ENCODE peak calls at places on chromosomes 16 and 17, in eight cellular contexts. Q is dorsolateral prefrontal cortex; I is heart right ventricle; H is endothelial cell of umbilical vein; M is cardiac muscle cell; W is CD8-positive, alpha-beta T cell; J is transverse colon; X is PC-3. U is an unnamed sample.

GRCh38 chr17:48630925-48631692 is 5.0 kb upstream of the HOXB9 start:
- DNase-seq in X (no peak), H (no peak), J (peak; percentile 81), W (no peak), M (no peak), I (no peak), Q (no peak), U (peak; percentile 76)

GRCh38 chr16:84207869-84208268 is 16.9 kb downstream of the ADAD2 start:
- DNase-seq in J (no peak), W (no peak), H (no peak), I (no peak), X (no peak), Q (no peak), M (no peak), U (no peak)

GRCh38 chr17:43784068-43784467 is 3.8 kb downstream of the CFAP97D1 start:
- DNase-seq in X (peak; percentile 78), W (no peak), Q (no peak), H (no peak), M (no peak), J (no peak), I (no peak), U (no peak)

GRCh38 chr16:81457326-81458133 is 12.9 kb downstream of the CMIP start:
- DNase-seq in X (no peak), Q (no peak), W (no peak), J (no peak), I (no peak), M (peak; percentile 70), H (peak; percentile 43), U (peak; percentile 99)

GRCh38 chr17:8698142-8699050 is 46.2 kb downstream of the CCDC42 start:
- DNase-seq in J (peak; percentile 15), M (peak; percentile 95), X (no peak), W (no peak), Q (peak; percentile 59), H (peak; percentile 63), I (peak; percentile 62), U (no peak)

GRCh38 chr16:9755076-9755475 is 427.2 kb downstream of the GRIN2A start:
- DNase-seq in I (no peak), X (no peak), Q (no peak), M (no peak), W (no peak), H (no peak), J (no peak), U (no peak)

GRCh38 chr17:9432121-9432866 is 143.3 kb downstream of the STX8 start:
- DNase-seq in M (no peak), J (no peak), Q (no peak), H (no peak), X (no peak), W (no peak), I (no peak), U (no peak)

GRCh38 chr16:9407206-9407758 is 315.8 kb downstream of the HAPSTR1 start:
- DNase-seq in H (no peak), Q (no peak), M (no peak), I (no peak), W (no peak), X (no peak), J (no peak), U (peak; percentile 74)

GRCh38 chr17:63082952-63083351 is 116.9 kb downstream of the TANC2 start:
- DNase-seq in Q (no peak), W (no peak), X (no peak), M (no peak), I (no peak), H (no peak), J (no peak), U (peak; percentile 58)

GRCh38 chr17:65079489-65079900 is 23.0 kb upstream of the GNA13 start:
- DNase-seq in H (no peak), I (no peak), X (no peak), J (no peak), Q (no peak), M (no peak), W (no peak), U (peak; percentile 45)

GRCh38 chr17:63250830-63251229 is 195.3 kb downstream of the CYB561 start:
- DNase-seq in I (no peak), Q (no peak), W (no peak), X (no peak), H (no peak), J (no peak), M (peak; percentile 65), U (no peak)

GRCh38 chr17:62616993-62617893 is 10.2 kb upstream of the MRC2 start:
- DNase-seq in H (no peak), J (no peak), M (no peak), X (no peak), I (no peak), Q (no peak), W (no peak), U (peak; percentile 37)

GRCh38 chr17:72116692-72117469 is 3.9 kb upstream of the SOX9 start:
- DNase-seq in J (peak; percentile 30), H (no peak), Q (no peak), M (peak; percentile 47), W (no peak), X (no peak), I (no peak), U (peak; percentile 77)

GRCh38 chr17:2637422-2637821 is 44.0 kb downstream of the PAFAH1B1 start:
- DNase-seq in X (no peak), W (no peak), Q (no peak), H (no peak), M (no peak), J (no peak), I (no peak), U (no peak)
- H3K27ac ChIP-seq in X (no peak overlapping the region), W (no peak overlapping the region), Q (no peak overlapping the region), H (no peak overlapping the region), M (no peak overlapping the region), J (no peak overlapping the region), I (no peak overlapping the region), U (no peak overlapping the region)

GRCh38 chr17:32461498-32461852 is 17.2 kb downstream of the PSMD11 start:
- DNase-seq in W (no peak), H (no peak), M (no peak), I (no peak), X (no peak), J (no peak), Q (no peak), U (no peak)
- TF ChIP-seq CTCF in W (no peak), H (no peak), M (no peak), I (no peak), X (no peak), J (no peak), Q (no peak), U (no peak)

DNA sequence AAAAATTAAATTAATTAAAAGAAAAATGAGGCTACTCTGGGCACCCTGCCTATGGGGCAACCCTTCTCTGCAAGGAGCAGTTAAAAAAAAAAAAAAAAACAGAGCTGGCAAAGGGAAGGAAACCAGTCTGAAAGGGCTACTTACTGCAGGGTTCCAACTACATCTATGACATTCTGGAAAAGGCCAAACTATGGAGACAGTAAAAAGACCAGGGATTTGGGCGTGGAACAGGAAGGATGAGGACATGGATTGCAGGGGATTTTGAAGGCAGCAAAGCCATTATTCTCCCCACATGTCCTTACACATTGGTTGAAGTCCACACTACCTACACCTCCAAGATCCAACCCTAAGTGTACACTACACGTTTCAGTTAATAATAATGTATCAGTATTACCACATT is 4.6 kb downstream of the RPH3AL start:
- DNase-seq in H (no peak), Q (no peak), M (no peak), W (no peak), I (no peak), J (no peak), X (no peak), U (no peak)
- H3K27ac ChIP-seq in H (no peak overlapping the region), Q (no peak overlapping the region), M (no peak overlapping the region), W (no peak overlapping the region), I (peak overlapping the region; percentile 51), J (peak overlapping the region; percentile 92), X (no peak overlapping the region), U (no peak overlapping the region)

DNA sequence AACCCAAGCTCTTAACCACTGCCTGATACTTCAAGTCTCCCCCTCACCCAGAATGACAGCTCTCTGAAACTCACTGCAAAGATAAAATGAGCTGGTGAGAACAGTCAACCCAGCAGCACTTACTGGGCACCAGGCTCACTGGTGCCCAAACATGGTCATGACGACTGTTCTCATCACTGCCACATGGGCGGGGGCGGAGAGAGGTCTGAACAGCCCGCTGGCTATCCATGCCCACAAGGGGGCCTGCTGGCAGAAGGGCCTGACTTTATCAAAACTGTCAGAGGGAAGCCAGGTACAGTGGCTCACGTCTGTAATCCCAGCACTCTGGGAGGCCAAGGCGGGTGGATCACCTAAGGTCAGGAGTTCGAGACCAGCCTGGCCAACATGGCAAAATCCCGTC is 4.0 kb downstream of the MYBBP1A start:
- DNase-seq in Q (no peak), J (no peak), I (no peak), W (no peak), M (no peak), X (peak; percentile 30), H (no peak), U (no peak)
- TF ChIP-seq CTCF in Q (no peak), J (no peak), I (no peak), W (no peak), M (no peak), X (peak; percentile 32), H (peak; percentile 23), U (peak; percentile 15)